ENCODE peak calls at places on chromosomes 1 and 21, in five cellular contexts. One of them, this sample, is unnamed.

GRCh38 chr1:9058465-9058864 is 11.0 kb downstream of the SLC2A5 start:
- DNase-seq in CD4-positive, CD25-positive, alpha-beta regulatory T cell: no peak
- DNase-seq in cardiac fibroblast: peak; percentile 49
- DNase-seq in choroid plexus epithelial cell: peak; percentile 31
- DNase-seq in fibroblast of pulmonary artery: peak; percentile 24
- DNase-seq in this sample: no peak

GRCh38 chr1:21622466-21623315 is 46.5 kb downstream of the RAP1GAP start:
- DNase-seq in cardiac fibroblast: no peak
- DNase-seq in CD4-positive, CD25-positive, alpha-beta regulatory T cell: no peak
- DNase-seq in fibroblast of pulmonary artery: no peak
- DNase-seq in choroid plexus epithelial cell: no peak
- DNase-seq in this sample: no peak

GRCh38 chr1:225825606-225826005 is 15.7 kb downstream of the EPHX1 start:
- DNase-seq in choroid plexus epithelial cell: peak; percentile 28
- DNase-seq in cardiac fibroblast: no peak
- DNase-seq in CD4-positive, CD25-positive, alpha-beta regulatory T cell: no peak
- DNase-seq in fibroblast of pulmonary artery: peak; percentile 23
- DNase-seq in this sample: no peak

GRCh38 chr1:53413175-53414001 is 45.8 kb upstream of the DMRTB1 start:
- DNase-seq in fibroblast of pulmonary artery: peak; percentile 55
- DNase-seq in CD4-positive, CD25-positive, alpha-beta regulatory T cell: peak; percentile 30
- DNase-seq in cardiac fibroblast: peak; percentile 43
- DNase-seq in choroid plexus epithelial cell: peak; percentile 94
- DNase-seq in this sample: peak; percentile 74

GRCh38 chr1:91402023-91402422 is 2.6 kb downstream of the HFM1 start:
- DNase-seq in CD4-positive, CD25-positive, alpha-beta regulatory T cell: no peak
- DNase-seq in cardiac fibroblast: peak; percentile 47
- DNase-seq in fibroblast of pulmonary artery: peak; percentile 44
- DNase-seq in choroid plexus epithelial cell: peak; percentile 50
- DNase-seq in this sample: peak; percentile 46

GRCh38 chr1:158731707-158732106 is 11.2 kb upstream of the OR6K3 start:
- DNase-seq in CD4-positive, CD25-positive, alpha-beta regulatory T cell: no peak
- DNase-seq in fibroblast of pulmonary artery: no peak
- DNase-seq in choroid plexus epithelial cell: no peak
- DNase-seq in cardiac fibroblast: no peak
- DNase-seq in this sample: no peak

GRCh38 chr1:221816899-221817298 is 75.0 kb upstream of the DUSP10 start:
- DNase-seq in fibroblast of pulmonary artery: peak; percentile 69
- DNase-seq in choroid plexus epithelial cell: peak; percentile 96
- DNase-seq in cardiac fibroblast: peak; percentile 48
- DNase-seq in CD4-positive, CD25-positive, alpha-beta regulatory T cell: no peak
- DNase-seq in this sample: peak; percentile 96

GRCh38 chr1:55280731-55281130 is 65.6 kb upstream of the USP24 start:
- DNase-seq in cardiac fibroblast: no peak
- DNase-seq in choroid plexus epithelial cell: peak; percentile 44
- DNase-seq in CD4-positive, CD25-positive, alpha-beta regulatory T cell: no peak
- DNase-seq in fibroblast of pulmonary artery: no peak
- DNase-seq in this sample: no peak

GRCh38 chr1:64965239-64966157 is 851 bp downstream of the JAK1 start:
- DNase-seq in choroid plexus epithelial cell: peak; percentile 77
- DNase-seq in cardiac fibroblast: peak; percentile 72
- DNase-seq in fibroblast of pulmonary artery: peak; percentile 66
- DNase-seq in CD4-positive, CD25-positive, alpha-beta regulatory T cell: peak; percentile 68
- DNase-seq in this sample: no peak

GRCh38 chr1:117932576-117932975 is 3.0 kb downstream of the WDR3 start:
- DNase-seq in cardiac fibroblast: no peak
- DNase-seq in CD4-positive, CD25-positive, alpha-beta regulatory T cell: no peak
- DNase-seq in fibroblast of pulmonary artery: no peak
- DNase-seq in choroid plexus epithelial cell: no peak
- DNase-seq in this sample: peak; percentile 81

GRCh38 chr1:19067912-19068638 is 111.6 kb upstream of the IFFO2 start:
- DNase-seq in fibroblast of pulmonary artery: no peak
- DNase-seq in CD4-positive, CD25-positive, alpha-beta regulatory T cell: no peak
- DNase-seq in cardiac fibroblast: no peak
- DNase-seq in choroid plexus epithelial cell: no peak
- DNase-seq in this sample: no peak

GRCh38 chr1:207925210-207925609 is 14.3 kb upstream of the CD34 start:
- DNase-seq in fibroblast of pulmonary artery: peak; percentile 56
- DNase-seq in choroid plexus epithelial cell: peak; percentile 9
- DNase-seq in cardiac fibroblast: peak; percentile 58
- DNase-seq in CD4-positive, CD25-positive, alpha-beta regulatory T cell: no peak
- DNase-seq in this sample: peak; percentile 21

GRCh38 chr1:17052038-17052437 is 1.8 kb downstream of the SDHB start:
- DNase-seq in cardiac fibroblast: no peak
- DNase-seq in CD4-positive, CD25-positive, alpha-beta regulatory T cell: no peak
- DNase-seq in choroid plexus epithelial cell: no peak
- DNase-seq in fibroblast of pulmonary artery: no peak
- DNase-seq in this sample: no peak

GRCh38 chr1:192951961-192952460 is 107.1 kb downstream of the UCHL5 start:
- DNase-seq in CD4-positive, CD25-positive, alpha-beta regulatory T cell: no peak
- DNase-seq in choroid plexus epithelial cell: peak; percentile 85
- DNase-seq in cardiac fibroblast: peak; percentile 81
- DNase-seq in fibroblast of pulmonary artery: peak; percentile 91
- DNase-seq in this sample: peak; percentile 93

GRCh38 chr1:95994643-95995042 is 726.9 kb upstream of the PTBP2 start:
- DNase-seq in cardiac fibroblast: no peak
- DNase-seq in fibroblast of pulmonary artery: no peak
- DNase-seq in choroid plexus epithelial cell: no peak
- DNase-seq in CD4-positive, CD25-positive, alpha-beta regulatory T cell: no peak
- DNase-seq in this sample: no peak

GRCh38 chr21:16667395-16667794 is 845.4 kb upstream of the CXADR start:
- DNase-seq in cardiac fibroblast: peak; percentile 6
- DNase-seq in choroid plexus epithelial cell: no peak
- DNase-seq in CD4-positive, CD25-positive, alpha-beta regulatory T cell: no peak
- DNase-seq in fibroblast of pulmonary artery: peak; percentile 56
- DNase-seq in this sample: no peak

GRCh38 chr1:6603424-6603850 is 768 bp upstream of the KLHL21 start:
- DNase-seq in choroid plexus epithelial cell: peak; percentile 87
- DNase-seq in CD4-positive, CD25-positive, alpha-beta regulatory T cell: peak; percentile 38
- DNase-seq in fibroblast of pulmonary artery: peak; percentile 81
- DNase-seq in cardiac fibroblast: peak; percentile 86
- DNase-seq in this sample: peak; percentile 54

GRCh38 chr1:13702425-13703127 is 2.6 kb downstream of the PRDM2 start:
- DNase-seq in CD4-positive, CD25-positive, alpha-beta regulatory T cell: peak; percentile 83
- DNase-seq in cardiac fibroblast: no peak
- DNase-seq in fibroblast of pulmonary artery: no peak
- DNase-seq in choroid plexus epithelial cell: no peak
- DNase-seq in this sample: no peak

GRCh38 chr1:59361766-59362165 is 64.9 kb downstream of the FGGY start:
- DNase-seq in choroid plexus epithelial cell: no peak
- DNase-seq in fibroblast of pulmonary artery: peak; percentile 61
- DNase-seq in cardiac fibroblast: peak; percentile 42
- DNase-seq in CD4-positive, CD25-positive, alpha-beta regulatory T cell: no peak
- DNase-seq in this sample: no peak

GRCh38 chr1:245353411-245353810 is 198.6 kb downstream of the KIF26B start:
- DNase-seq in cardiac fibroblast: no peak
- DNase-seq in CD4-positive, CD25-positive, alpha-beta regulatory T cell: no peak
- DNase-seq in fibroblast of pulmonary artery: no peak
- DNase-seq in choroid plexus epithelial cell: no peak
- DNase-seq in this sample: no peak

GRCh38 chr1:185497177-185497576 is 180.1 kb upstream of the IVNS1ABP start:
- DNase-seq in CD4-positive, CD25-positive, alpha-beta regulatory T cell: no peak
- DNase-seq in cardiac fibroblast: no peak
- DNase-seq in choroid plexus epithelial cell: no peak
- DNase-seq in fibroblast of pulmonary artery: no peak
- DNase-seq in this sample: no peak

GRCh38 chr21:41477641-41478318 is 30.2 kb downstream of the TMPRSS2 start:
- DNase-seq in choroid plexus epithelial cell: no peak
- DNase-seq in cardiac fibroblast: peak; percentile 21
- DNase-seq in CD4-positive, CD25-positive, alpha-beta regulatory T cell: no peak
- DNase-seq in fibroblast of pulmonary artery: no peak
- DNase-seq in this sample: no peak

GRCh38 chr1:92410706-92411105 is 76.0 kb downstream of the GFI1 start:
- DNase-seq in CD4-positive, CD25-positive, alpha-beta regulatory T cell: peak; percentile 5
- DNase-seq in choroid plexus epithelial cell: no peak
- DNase-seq in fibroblast of pulmonary artery: no peak
- DNase-seq in cardiac fibroblast: no peak
- DNase-seq in this sample: no peak

GRCh38 chr1:147608601-147609000 is 61.7 kb downstream of the ACP6 start:
- DNase-seq in CD4-positive, CD25-positive, alpha-beta regulatory T cell: no peak
- DNase-seq in cardiac fibroblast: no peak
- DNase-seq in choroid plexus epithelial cell: no peak
- DNase-seq in fibroblast of pulmonary artery: no peak
- DNase-seq in this sample: no peak

GRCh38 chr1:230141797-230142607 is 75.0 kb downstream of the GALNT2 start:
- DNase-seq in choroid plexus epithelial cell: no peak
- DNase-seq in fibroblast of pulmonary artery: no peak
- DNase-seq in cardiac fibroblast: no peak
- DNase-seq in CD4-positive, CD25-positive, alpha-beta regulatory T cell: no peak
- DNase-seq in this sample: no peak
- H3K4me3 ChIP-seq in choroid plexus epithelial cell: no peak overlapping the region
- H3K4me3 ChIP-seq in fibroblast of pulmonary artery: no peak overlapping the region
- H3K4me3 ChIP-seq in cardiac fibroblast: no peak overlapping the region
- H3K4me3 ChIP-seq in CD4-positive, CD25-positive, alpha-beta regulatory T cell: no peak overlapping the region
- H3K4me3 ChIP-seq in this sample: no peak overlapping the region

GRCh38 chr1:47725000-47725731 is 272.0 kb downstream of the TRABD2B start:
- DNase-seq in fibroblast of pulmonary artery: no peak
- DNase-seq in choroid plexus epithelial cell: peak; percentile 23
- DNase-seq in cardiac fibroblast: no peak
- DNase-seq in CD4-positive, CD25-positive, alpha-beta regulatory T cell: no peak
- DNase-seq in this sample: no peak
- H3K4me3 ChIP-seq in fibroblast of pulmonary artery: no peak overlapping the region
- H3K4me3 ChIP-seq in choroid plexus epithelial cell: no peak overlapping the region
- H3K4me3 ChIP-seq in cardiac fibroblast: no peak overlapping the region
- H3K4me3 ChIP-seq in CD4-positive, CD25-positive, alpha-beta regulatory T cell: no peak overlapping the region
- H3K4me3 ChIP-seq in this sample: no peak overlapping the region

GRCh38 chr1:47225430-47226100 is 6.5 kb downstream of the TAL1 start:
- DNase-seq in CD4-positive, CD25-positive, alpha-beta regulatory T cell: no peak
- DNase-seq in cardiac fibroblast: no peak
- DNase-seq in choroid plexus epithelial cell: no peak
- DNase-seq in fibroblast of pulmonary artery: no peak
- DNase-seq in this sample: no peak
- H3K4me3 ChIP-seq in CD4-positive, CD25-positive, alpha-beta regulatory T cell: no peak overlapping the region
- H3K4me3 ChIP-seq in cardiac fibroblast: peak overlapping the region; percentile 21
- H3K4me3 ChIP-seq in choroid plexus epithelial cell: no peak overlapping the region
- H3K4me3 ChIP-seq in fibroblast of pulmonary artery: peak overlapping the region; percentile 14
- H3K4me3 ChIP-seq in this sample: no peak overlapping the region

GRCh38 chr1:93779540-93780121 is 98.0 kb upstream of the BCAR3 start:
- DNase-seq in cardiac fibroblast: peak; percentile 82
- DNase-seq in choroid plexus epithelial cell: peak; percentile 91
- DNase-seq in CD4-positive, CD25-positive, alpha-beta regulatory T cell: no peak
- DNase-seq in fibroblast of pulmonary artery: peak; percentile 95
- DNase-seq in this sample: peak; percentile 100

GRCh38 chr1:93778457-93778856 is 96.8 kb upstream of the BCAR3 start:
- DNase-seq in fibroblast of pulmonary artery: no peak
- DNase-seq in choroid plexus epithelial cell: no peak
- DNase-seq in cardiac fibroblast: no peak
- DNase-seq in CD4-positive, CD25-positive, alpha-beta regulatory T cell: no peak
- DNase-seq in this sample: no peak

GRCh38 chr1:93775224-93775623 is 93.6 kb upstream of the BCAR3 start:
- DNase-seq in choroid plexus epithelial cell: no peak
- DNase-seq in fibroblast of pulmonary artery: no peak
- DNase-seq in CD4-positive, CD25-positive, alpha-beta regulatory T cell: no peak
- DNase-seq in cardiac fibroblast: no peak
- DNase-seq in this sample: peak; percentile 85

GRCh38 chr1:93776728-93777127 is 95.1 kb upstream of the BCAR3 start:
- DNase-seq in cardiac fibroblast: no peak
- DNase-seq in fibroblast of pulmonary artery: no peak
- DNase-seq in choroid plexus epithelial cell: no peak
- DNase-seq in CD4-positive, CD25-positive, alpha-beta regulatory T cell: no peak
- DNase-seq in this sample: no peak

GRCh38 chr1:93777255-93777654 is 95.6 kb upstream of the BCAR3 start:
- DNase-seq in fibroblast of pulmonary artery: no peak
- DNase-seq in cardiac fibroblast: no peak
- DNase-seq in CD4-positive, CD25-positive, alpha-beta regulatory T cell: no peak
- DNase-seq in choroid plexus epithelial cell: no peak
- DNase-seq in this sample: no peak
- H3K4me3 ChIP-seq in fibroblast of pulmonary artery: no peak overlapping the region
- H3K4me3 ChIP-seq in cardiac fibroblast: no peak overlapping the region
- H3K4me3 ChIP-seq in CD4-positive, CD25-positive, alpha-beta regulatory T cell: no peak overlapping the region
- H3K4me3 ChIP-seq in choroid plexus epithelial cell: no peak overlapping the region
- H3K4me3 ChIP-seq in this sample: no peak overlapping the region

DNA sequence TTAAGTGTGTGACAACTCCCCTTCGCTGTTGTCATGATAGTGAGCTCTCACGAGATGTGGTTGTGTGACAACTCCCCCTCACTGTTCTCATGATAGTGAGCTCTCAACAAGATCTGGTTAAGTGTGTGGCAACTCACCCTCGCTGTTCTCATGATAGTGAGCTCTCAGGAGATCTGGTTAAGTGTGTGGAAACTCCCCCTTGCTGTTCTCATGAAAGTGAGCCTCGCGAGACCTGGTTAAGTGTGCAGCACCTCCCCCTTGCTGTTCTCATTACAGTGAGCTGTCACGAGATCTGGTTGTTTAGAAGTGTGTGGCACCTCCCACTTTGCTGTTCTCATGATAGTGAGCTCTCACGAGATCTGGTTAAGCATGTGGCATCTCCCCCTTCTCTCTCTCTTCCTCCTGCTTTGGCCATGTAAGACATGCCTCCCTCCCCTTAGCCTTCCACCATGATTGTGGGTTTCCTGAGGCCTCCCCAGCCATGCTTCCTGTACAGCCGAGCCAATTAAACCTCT is 25.1 kb upstream of the LSS start:
- DNase-seq in choroid plexus epithelial cell: peak; percentile 57
- DNase-seq in fibroblast of pulmonary artery: peak; percentile 40
- DNase-seq in cardiac fibroblast: peak; percentile 21
- DNase-seq in CD4-positive, CD25-positive, alpha-beta regulatory T cell: peak; percentile 41
- DNase-seq in this sample: no peak
- H3K4me3 ChIP-seq in choroid plexus epithelial cell: no peak overlapping the region
- H3K4me3 ChIP-seq in fibroblast of pulmonary artery: no peak overlapping the region
- H3K4me3 ChIP-seq in cardiac fibroblast: no peak overlapping the region
- H3K4me3 ChIP-seq in CD4-positive, CD25-positive, alpha-beta regulatory T cell: no peak overlapping the region
- H3K4me3 ChIP-seq in this sample: no peak overlapping the region

This sample was measured in bronchial epithelial cell.